ENCODE peak calls at places on chromosomes 4 and X, in eight cellular contexts. N is Caco-2; B is GM12865; I is uterus; Z is CD4-positive, alpha-beta T cell; F is NB4; T is adrenal gland; A is thoracic aorta. G is an unnamed sample.

GRCh38 chr4:7068279-7068842 is 497 bp upstream of the GRPEL1 start:
- DNase-seq in I (no peak), F (no peak), T (no peak), A (no peak), N (no peak), Z (no peak), B (no peak), G (no peak)

GRCh38 chr4:66294626-66295025 is 624.3 kb upstream of the EPHA5 start:
- DNase-seq in I (no peak), T (no peak), F (no peak), Z (no peak), N (no peak), A (no peak), B (no peak), G (no peak)

GRCh38 chr4:122796801-122797404 is 29.7 kb upstream of the FGF2 start:
- DNase-seq in N (no peak), T (no peak), B (no peak), F (no peak), Z (no peak), A (no peak), I (no peak), G (no peak)

GRCh38 chr4:112379306-112379705 is 82.1 kb downstream of the ALPK1 start:
- DNase-seq in Z (no peak), N (no peak), I (no peak), T (no peak), A (no peak), B (no peak), F (no peak), G (no peak)

GRCh38 chr4:76083386-76083785 is 8.9 kb downstream of the ART3 start:
- DNase-seq in F (no peak), T (no peak), A (no peak), N (no peak), I (no peak), Z (no peak), B (no peak), G (no peak)

GRCh38 chr4:110663738-110664444 is 41.0 kb upstream of the PITX2 start:
- DNase-seq in I (no peak), N (no peak), A (no peak), F (no peak), Z (no peak), B (no peak), T (no peak), G (no peak)

GRCh38 chr4:147313114-147313513 is 167.8 kb upstream of the EDNRA start:
- DNase-seq in Z (no peak), F (no peak), A (no peak), N (no peak), T (no peak), B (no peak), I (no peak), G (no peak)

GRCh38 chrX:48648299-48648698 is 35.3 kb upstream of the WAS start:
- DNase-seq in F (peak; percentile 77), N (no peak), T (peak; percentile 82), B (peak; percentile 45), Z (peak; percentile 31), I (peak; percentile 24), A (no peak), G (no peak)

GRCh38 chr4:153176938-153177337 is 27.3 kb upstream of the TRIM2 start:
- DNase-seq in N (no peak), I (no peak), Z (no peak), A (no peak), B (no peak), F (no peak), T (no peak), G (no peak)

GRCh38 chrX:150569155-150569477 is 695 bp downstream of the MTM1 start:
- DNase-seq in Z (peak; percentile 28), B (peak; percentile 65), A (no peak), N (no peak), T (peak; percentile 67), F (peak; percentile 85), I (no peak), G (no peak)

GRCh38 chrX:11768039-11768438 is 10.0 kb downstream of the MSL3 start:
- DNase-seq in A (no peak), Z (no peak), I (no peak), F (no peak), B (peak; percentile 79), N (no peak), T (no peak), G (no peak)

GRCh38 chr4:188992706-188993105 is 853.5 kb downstream of the TRIML1 start:
- DNase-seq in A (no peak), T (no peak), F (no peak), B (no peak), N (no peak), I (no peak), Z (no peak), G (no peak)

GRCh38 chrX:68732906-68733493 is 85.5 kb downstream of the STARD8 start:
- DNase-seq in I (peak; percentile 43), N (peak; percentile 49), Z (peak; percentile 30), A (peak; percentile 3), F (peak; percentile 71), T (peak; percentile 69), B (peak; percentile 66), G (peak; percentile 32)

GRCh38 chr4:5826437-5827107 is 66.3 kb downstream of the CRMP1 start:
- DNase-seq in B (no peak), Z (no peak), N (no peak), I (no peak), A (no peak), T (no peak), F (peak; percentile 50), G (no peak)

GRCh38 chr4:107304699-107305286 is 268.7 kb upstream of the DKK2 start:
- DNase-seq in B (no peak), A (no peak), T (no peak), Z (no peak), I (no peak), N (no peak), F (no peak), G (no peak)

GRCh38 chr4:108072300-108072699 is 82.6 kb downstream of the HADH start:
- DNase-seq in B (peak; percentile 87), T (no peak), I (no peak), F (no peak), Z (peak; percentile 86), A (no peak), N (no peak), G (no peak)

GRCh38 chrX:129678176-129678880 is 23.6 kb upstream of the APLN start:
- DNase-seq in B (peak; percentile 39), Z (peak; percentile 48), T (peak; percentile 57), I (peak; percentile 27), A (no peak), F (peak; percentile 61), N (no peak), G (no peak)

GRCh38 chr4:139609647-139610046 is 53.6 kb upstream of the SETD7 start:
- DNase-seq in B (no peak), T (no peak), N (no peak), A (no peak), F (no peak), I (no peak), Z (no peak), G (no peak)
- TF ChIP-seq CTCF in B (no peak), T (no peak), N (no peak), A (no peak), F (no peak), I (no peak), Z (no peak), G (no peak)

GRCh38 chr4:150106886-150107285 is 28.6 kb downstream of the DCLK2 start:
- DNase-seq in I (no peak), N (no peak), F (no peak), T (no peak), Z (no peak), B (no peak), A (no peak), G (no peak)

GRCh38 chr4:150108693-150109092 is 30.4 kb downstream of the DCLK2 start:
- DNase-seq in N (no peak), I (no peak), F (no peak), Z (no peak), B (no peak), T (no peak), A (no peak), G (no peak)

DNA sequence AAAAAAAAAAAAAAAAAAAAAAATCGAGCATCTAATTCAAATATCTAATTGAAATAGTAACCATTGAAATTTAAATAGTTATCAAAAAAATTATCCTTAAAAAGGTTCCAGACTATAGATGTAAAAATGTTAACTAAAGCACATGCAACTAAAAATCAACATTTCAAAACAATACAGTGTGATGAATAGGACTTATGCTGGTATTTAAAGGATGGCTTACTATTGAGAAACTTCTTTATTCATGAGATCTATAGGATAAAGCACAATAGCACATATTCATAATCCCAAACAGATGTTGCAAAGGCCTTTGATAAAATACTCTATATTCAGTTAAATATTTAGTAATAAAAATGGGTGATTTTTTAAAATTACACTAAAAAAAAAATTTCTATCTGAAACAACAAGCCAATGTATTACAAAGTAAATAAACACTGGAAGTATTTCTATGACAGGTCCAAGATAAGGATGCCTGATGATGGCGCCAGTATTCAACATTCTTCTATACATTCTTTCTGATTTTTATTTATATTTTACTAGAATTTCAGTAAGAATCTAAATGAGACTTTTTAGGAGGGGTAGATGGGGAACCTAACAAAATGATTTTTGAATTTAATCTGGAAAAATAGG is 26.3 kb downstream of the DCLK2 start:
- DNase-seq in B (no peak), T (no peak), Z (no peak), N (no peak), A (no peak), F (no peak), I (no peak), G (no peak)
- TF ChIP-seq CTCF in B (no peak), T (no peak), Z (no peak), N (no peak), A (no peak), F (no peak), I (no peak), G (no peak)

DNA sequence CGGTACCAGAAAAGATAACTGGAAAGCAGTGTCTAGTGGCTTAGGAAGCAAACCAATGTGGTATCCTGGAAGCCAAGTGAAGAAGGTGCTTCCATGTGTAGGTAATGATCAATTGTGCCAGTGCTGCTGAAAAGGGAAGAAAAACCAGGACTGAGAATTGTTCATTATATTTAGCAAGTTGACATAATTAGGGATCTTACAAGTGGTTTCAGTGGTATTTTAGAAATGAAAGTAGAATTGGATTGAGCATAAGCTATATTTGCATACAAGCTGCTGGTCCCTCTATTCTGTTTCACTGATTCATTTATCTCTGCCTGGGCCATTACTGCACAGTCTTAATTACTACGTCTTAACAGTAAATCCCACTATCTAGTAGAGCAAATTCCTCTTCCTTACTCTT is 32.3 kb downstream of the PRDM8 start:
- DNase-seq in N (no peak), F (no peak), T (no peak), Z (no peak), I (no peak), B (peak; percentile 44), A (no peak), G (no peak)
- TF ChIP-seq CTCF in N (no peak), F (no peak), T (no peak), Z (no peak), I (no peak), B (no peak), A (no peak), G (no peak)

DNA sequence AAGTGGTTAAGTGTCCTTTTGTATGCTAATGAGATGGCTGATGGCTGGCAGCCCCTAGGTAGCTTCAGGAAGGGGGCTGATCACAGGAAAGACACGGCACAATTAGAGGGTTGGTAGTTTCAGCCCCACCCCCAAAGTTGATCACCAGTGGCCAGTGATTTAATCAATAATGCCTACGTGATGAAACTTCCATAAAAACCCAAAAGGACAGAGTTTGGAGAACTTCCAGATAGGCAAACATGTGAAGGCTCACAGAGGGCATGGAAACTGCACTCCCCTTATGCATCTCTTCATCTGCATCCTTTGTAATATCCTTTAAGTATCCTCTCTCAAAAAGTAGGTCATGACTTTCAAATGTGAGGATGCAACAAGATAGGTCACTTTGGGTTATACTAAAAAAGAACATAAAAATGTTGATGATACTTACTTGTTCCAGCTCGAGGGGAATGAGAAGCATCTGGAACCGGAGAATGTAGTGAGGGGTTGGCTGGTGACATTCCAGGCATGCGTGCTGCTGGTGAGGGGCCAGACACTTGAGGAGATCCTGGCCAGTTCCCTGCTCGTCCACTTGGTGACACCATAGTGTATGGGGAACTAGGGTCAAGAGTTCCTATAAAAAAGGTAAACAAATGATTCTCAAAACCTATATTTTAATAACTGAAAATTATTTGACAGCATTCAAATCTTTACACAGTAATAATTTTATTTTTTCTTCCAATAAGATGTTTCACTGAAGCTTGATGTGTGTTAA is 16.7 kb upstream of the CXorf38 start:
- DNase-seq in N (no peak), A (no peak), B (no peak), T (no peak), F (no peak), I (no peak), Z (no peak), G (no peak)
- TF ChIP-seq CTCF in N (no peak), A (no peak), B (no peak), T (peak; percentile 20), F (peak; percentile 16), I (no peak), Z (no peak), G (no peak)

G was measured in omental fat pad.